ENCODE peak calls at places on chromosomes 12 and 14, in five cellular contexts. I, R, A, H and W are unnamed samples.

GRCh38 chr14:33862261-33862802 is 88.5 kb downstream of the EGLN3 start:
- DNase-seq in A (no peak), H (no peak), R (no peak), I (no peak), W (no peak)

GRCh38 chr12:124301084-124301654 is 6.3 kb downstream of the RFLNA start:
- DNase-seq in H (no peak), A (no peak), I (no peak), R (no peak), W (no peak)

GRCh38 chr14:42110167-42110566 is 503.5 kb downstream of the LRFN5 start:
- DNase-seq in A (no peak), I (peak; percentile 42), H (no peak), R (no peak), W (peak; percentile 30)

GRCh38 chr14:65101631-65102440 is 481 bp downstream of the MAX start:
- DNase-seq in A (no peak), R (peak; percentile 15), I (peak; percentile 58), H (no peak), W (peak; percentile 18)

GRCh38 chr12:86669010-86669409 is 412.8 kb upstream of the MGAT4C start:
- DNase-seq in A (peak; percentile 77), R (no peak), I (no peak), H (no peak), W (no peak)

GRCh38 chr12:117579939-117580717 is 218.7 kb upstream of the NOS1 start:
- DNase-seq in H (no peak), I (no peak), R (no peak), A (no peak), W (no peak)

GRCh38 chr12:50074936-50075807 is 10.0 kb upstream of the SMARCD1 start:
- DNase-seq in R (peak; percentile 87), A (peak; percentile 71), H (peak; percentile 85), I (peak; percentile 81), W (peak; percentile 85)

GRCh38 chr14:73472182-73473114 is 14.1 kb upstream of the NUMB start:
- DNase-seq in H (no peak), A (peak; percentile 51), I (peak; percentile 74), R (peak; percentile 28), W (peak; percentile 84)

GRCh38 chr12:24728366-24728765 is 220.5 kb downstream of the BCAT1 start:
- DNase-seq in A (no peak), R (no peak), I (peak; percentile 40), H (no peak), W (peak; percentile 55)

GRCh38 chr14:89330236-89331002 is 86.6 kb downstream of the FOXN3 start:
- DNase-seq in H (peak; percentile 61), R (no peak), I (no peak), A (no peak), W (peak; percentile 38)

GRCh38 chr12:2266666-2267623 is 214.2 kb downstream of the CACNA1C start:
- DNase-seq in A (no peak), H (no peak), R (no peak), I (no peak), W (no peak)

GRCh38 chr14:41062826-41063225 is 543.9 kb upstream of the LRFN5 start:
- DNase-seq in R (no peak), I (no peak), H (no peak), A (no peak), W (no peak)

GRCh38 chr14:46250113-46250703 is 401.4 kb downstream of the RPL10L start:
- DNase-seq in I (peak; percentile 33), R (peak; percentile 24), H (no peak), A (peak; percentile 36), W (peak; percentile 27)

GRCh38 chr12:96295532-96296160 is 101.5 kb downstream of the ELK3 start:
- DNase-seq in I (no peak), H (no peak), R (no peak), A (no peak), W (no peak)

GRCh38 chr14:24976599-24976998 is 73.3 kb downstream of the STXBP6 start:
- DNase-seq in R (no peak), H (no peak), A (no peak), I (no peak), W (no peak)

GRCh38 chr12:61911113-61911512 is 349.1 kb upstream of the USP15 start:
- DNase-seq in R (no peak), A (no peak), I (no peak), H (no peak), W (no peak)

GRCh38 chr12:1595690-1596347 is 1.4 kb upstream of the FBXL14 start:
- DNase-seq in R (no peak), I (no peak), A (no peak), H (no peak), W (no peak)

GRCh38 chr14:91484186-91484585 is 25.9 kb downstream of the PPP4R3A start:
- DNase-seq in A (no peak), R (no peak), I (no peak), H (no peak), W (peak; percentile 15)

GRCh38 chr14:98707522-98707921 is 564.5 kb downstream of the BCL11B start:
- DNase-seq in H (no peak), A (no peak), I (no peak), R (no peak), W (no peak)

GRCh38 chr14:89185919-89186849 is 230.8 kb downstream of the FOXN3 start:
- DNase-seq in A (peak; percentile 51), R (peak; percentile 53), H (no peak), I (no peak), W (no peak)

GRCh38 chr12:50589650-50590435 is 85.1 kb downstream of the DIP2B start:
- DNase-seq in I (peak; percentile 61), H (no peak), A (no peak), R (peak; percentile 21), W (no peak)

GRCh38 chr12:31203261-31203660 is 122.7 kb downstream of the SINHCAF start:
- DNase-seq in A (no peak), I (no peak), H (no peak), R (no peak), W (no peak)

GRCh38 chr14:32808574-32809098 is 130.0 kb upstream of the NPAS3 start:
- DNase-seq in R (no peak), I (no peak), A (no peak), H (no peak), W (no peak)

GRCh38 chr12:107884769-107885694 is 110.5 kb downstream of the ASCL4 start:
- DNase-seq in A (no peak), I (peak; percentile 73), R (peak; percentile 66), H (peak; percentile 31), W (peak; percentile 68)

GRCh38 chr14:80565001-80565400 is 353.7 kb upstream of the DIO2 start:
- DNase-seq in A (no peak), R (no peak), H (no peak), I (no peak), W (no peak)

GRCh38 chr14:64625363-64626232 is 75.8 kb downstream of the PPP1R36 start:
- DNase-seq in R (no peak), A (peak; percentile 56), H (no peak), I (no peak), W (no peak)

GRCh38 chr12:109640961-109641360 is 67.4 kb downstream of the MVK start:
- DNase-seq in A (no peak), H (no peak), R (no peak), I (no peak), W (no peak)

GRCh38 chr12:9248435-9248834 is 40.2 kb upstream of the PZP start:
- DNase-seq in A (no peak), R (no peak), H (no peak), I (no peak), W (no peak)

GRCh38 chr14:101001311-101002069 is 98.0 kb upstream of the RTL1 start:
- DNase-seq in A (no peak), R (no peak), I (no peak), H (peak; percentile 34), W (no peak)

GRCh38 chr12:4080213-4080612 is 193.3 kb upstream of the CCND2 start:
- DNase-seq in A (no peak), H (no peak), I (no peak), R (no peak), W (no peak)

GRCh38 chr14:83548061-83548839 is 1981.7 kb upstream of the FLRT2 start:
- DNase-seq in H (no peak), A (no peak), R (no peak), I (no peak), W (no peak)

GRCh38 chr14:20690848-20691640 is 2.5 kb downstream of the ANG start:
- DNase-seq in H (no peak), I (peak; percentile 74), R (peak; percentile 43), A (peak; percentile 53), W (peak; percentile 73)

GRCh38 chr12:57226588-57227314 is 2.8 kb upstream of the SHMT2 start:
- DNase-seq in R (no peak), I (peak; percentile 67), H (no peak), A (no peak), W (no peak)
- H3K4me3 ChIP-seq in R (no peak overlapping the region), I (no peak overlapping the region), H (no peak overlapping the region), A (no peak overlapping the region), W (no peak overlapping the region)

GRCh38 chr14:81784084-81784483 is 250.4 kb upstream of the SEL1L start:
- DNase-seq in H (peak; percentile 11), I (no peak), A (no peak), R (no peak), W (no peak)
- TF ChIP-seq CTCF in H (no peak), I (no peak), A (no peak), R (no peak), W (no peak)

DNA sequence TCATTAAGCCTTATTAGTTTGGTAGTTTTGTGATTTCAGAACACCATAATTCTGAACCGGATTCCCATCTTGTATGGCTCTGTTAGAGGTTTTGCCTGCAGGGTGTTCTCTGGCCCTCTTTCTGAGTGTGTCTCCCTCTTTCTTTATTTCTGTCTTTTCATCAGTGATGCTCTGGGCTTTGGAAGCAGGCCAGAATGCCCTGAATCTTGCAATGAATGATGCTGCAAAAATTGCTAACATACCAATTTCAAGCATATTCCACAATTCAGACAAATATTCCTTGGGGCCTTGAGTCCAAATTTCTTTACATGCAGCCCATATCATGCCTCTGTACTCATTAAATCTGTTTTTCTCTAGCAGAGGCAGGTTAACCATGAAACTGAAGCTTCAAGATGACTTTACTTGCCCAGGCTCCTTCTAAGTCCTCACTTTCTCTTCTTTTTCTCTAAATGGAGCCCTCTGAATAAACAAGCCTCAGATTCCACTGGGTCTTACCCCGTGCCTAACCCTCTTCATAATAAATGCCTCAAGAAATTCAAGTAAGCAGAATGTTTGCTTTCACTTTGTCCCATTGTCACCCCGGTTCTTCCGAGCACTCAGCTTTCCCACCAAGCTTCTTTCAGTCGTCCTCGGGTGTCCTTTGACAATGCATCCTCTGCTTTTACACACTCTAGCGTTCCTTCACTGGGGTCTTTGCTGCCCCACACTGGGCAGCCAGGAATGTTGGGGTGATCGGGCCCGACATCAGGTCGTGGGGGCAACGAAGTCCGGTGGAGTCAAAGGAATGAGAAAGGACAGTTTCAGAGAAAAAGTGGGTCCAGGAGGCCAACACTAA is 78.8 kb upstream of the SLC38A4 start:
- DNase-seq in R (no peak), H (no peak), A (no peak), I (no peak), W (no peak)
- H3K4me3 ChIP-seq in R (no peak overlapping the region), H (no peak overlapping the region), A (no peak overlapping the region), I (no peak overlapping the region), W (no peak overlapping the region)

DNA sequence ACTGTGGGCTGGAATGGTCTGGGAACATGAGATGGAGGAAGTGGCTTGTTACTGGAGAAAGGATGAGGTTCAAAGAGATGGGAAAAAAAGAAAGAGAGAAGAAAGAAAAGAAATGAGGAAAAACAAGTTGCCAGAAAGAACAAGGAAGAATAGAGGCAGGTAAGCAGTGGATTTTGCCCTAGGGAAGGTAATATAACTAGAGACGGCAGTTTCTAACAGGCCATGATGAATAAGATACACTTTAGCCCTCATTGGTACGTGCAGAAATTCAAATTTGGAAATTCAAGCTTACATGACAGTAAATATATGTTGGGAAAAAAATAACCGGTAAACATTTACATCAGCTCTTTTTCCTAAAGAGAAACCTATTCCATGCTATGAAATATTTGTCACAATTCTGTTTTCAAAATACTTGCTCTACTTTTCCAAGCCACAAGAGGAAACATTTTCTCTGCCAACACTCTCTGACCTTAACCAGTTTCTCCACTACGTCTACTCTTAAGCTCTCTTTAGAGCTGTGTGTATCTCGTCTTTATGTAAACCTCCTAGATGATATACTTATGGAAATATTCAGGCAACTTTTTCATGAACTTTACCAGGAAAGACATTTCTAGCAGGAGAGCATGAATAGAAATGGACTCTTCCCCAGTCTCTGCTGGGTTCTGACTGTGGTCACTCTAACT is 268.9 kb upstream of the BTG1 start:
- DNase-seq in R (no peak), I (no peak), A (no peak), H (no peak), W (no peak)
- TF ChIP-seq CTCF in R (no peak), I (no peak), A (no peak), H (no peak), W (no peak)